ENCODE peak calls at places on chromosomes 5 and 9, in six cellular contexts. One of them, this sample, is unnamed. For H3K79me2 and H3K9me3, the result is how much of the 10 kb centered on the place peaks cover.

GRCh38 chr5:35160486-35161116 is 69.7 kb downstream of the PRLR start:
- DNase-seq in neural progenitor cell: no peak
- DNase-seq in fibroblast of lung: no peak
- DNase-seq in PC-3: no peak
- DNase-seq in H1: no peak
- DNase-seq in OCI-LY7: no peak
- DNase-seq in this sample: no peak

GRCh38 chr5:446066-446725 is 3.2 kb downstream of the EXOC3 start:
- DNase-seq in neural progenitor cell: no peak
- DNase-seq in PC-3: no peak
- DNase-seq in H1: no peak
- DNase-seq in fibroblast of lung: no peak
- DNase-seq in OCI-LY7: no peak
- DNase-seq in this sample: no peak

GRCh38 chr9:101421653-101422065 is 13.9 kb downstream of the ALDOB start:
- DNase-seq in OCI-LY7: no peak
- DNase-seq in PC-3: no peak
- DNase-seq in neural progenitor cell: no peak
- DNase-seq in H1: no peak
- DNase-seq in fibroblast of lung: no peak
- DNase-seq in this sample: no peak

GRCh38 chr5:153350192-153350883 is 140.1 kb upstream of the GRIA1 start:
- DNase-seq in H1: peak
- DNase-seq in PC-3: no peak
- DNase-seq in OCI-LY7: no peak
- DNase-seq in neural progenitor cell: peak
- DNase-seq in fibroblast of lung: no peak
- DNase-seq in this sample: no peak

GRCh38 chr5:21171038-21171437 is 1183.0 kb upstream of the CDH18 start:
- DNase-seq in neural progenitor cell: no peak
- DNase-seq in fibroblast of lung: no peak
- DNase-seq in H1: no peak
- DNase-seq in OCI-LY7: no peak
- DNase-seq in PC-3: peak
- DNase-seq in this sample: no peak

GRCh38 chr5:131848662-131849061 is 51.8 kb upstream of the FNIP1 start:
- DNase-seq in neural progenitor cell: no peak
- DNase-seq in fibroblast of lung: no peak
- DNase-seq in H1: no peak
- DNase-seq in OCI-LY7: no peak
- DNase-seq in PC-3: no peak
- DNase-seq in this sample: no peak

GRCh38 chr9:131744715-131745201 is 4.9 kb upstream of the RAPGEF1 start:
- DNase-seq in PC-3: no peak
- DNase-seq in neural progenitor cell: no peak
- DNase-seq in fibroblast of lung: no peak
- DNase-seq in H1: no peak
- DNase-seq in OCI-LY7: no peak
- DNase-seq in this sample: no peak

GRCh38 chr9:121763561-121764370 is 112.3 kb downstream of the DAB2IP start:
- DNase-seq in OCI-LY7: no peak
- DNase-seq in neural progenitor cell: no peak
- DNase-seq in PC-3: no peak
- DNase-seq in fibroblast of lung: no peak
- DNase-seq in H1: no peak
- DNase-seq in this sample: no peak

GRCh38 chr5:35233121-35233520 is 2.8 kb upstream of the PRLR start:
- DNase-seq in fibroblast of lung: no peak
- DNase-seq in H1: no peak
- DNase-seq in OCI-LY7: no peak
- DNase-seq in neural progenitor cell: no peak
- DNase-seq in PC-3: no peak
- DNase-seq in this sample: no peak

GRCh38 chr9:126055386-126055785 is 271.2 kb upstream of the MVB12B start:
- DNase-seq in OCI-LY7: no peak
- DNase-seq in neural progenitor cell: no peak
- DNase-seq in PC-3: peak
- DNase-seq in H1: no peak
- DNase-seq in fibroblast of lung: peak
- DNase-seq in this sample: no peak

GRCh38 chr5:92977766-92978555 is 603.1 kb downstream of the NR2F1-AS1 start:
- DNase-seq in H1: no peak
- DNase-seq in neural progenitor cell: no peak
- DNase-seq in fibroblast of lung: peak
- DNase-seq in PC-3: no peak
- DNase-seq in OCI-LY7: no peak
- DNase-seq in this sample: no peak

GRCh38 chr5:142959683-142960308 is 189.6 kb downstream of the ARHGAP26 start:
- DNase-seq in PC-3: peak
- DNase-seq in fibroblast of lung: no peak
- DNase-seq in H1: no peak
- DNase-seq in OCI-LY7: no peak
- DNase-seq in neural progenitor cell: no peak
- DNase-seq in this sample: no peak

GRCh38 chr9:118962426-118962825 is 406.8 kb downstream of the BRINP1 start:
- DNase-seq in fibroblast of lung: peak
- DNase-seq in neural progenitor cell: no peak
- DNase-seq in H1: no peak
- DNase-seq in OCI-LY7: no peak
- DNase-seq in PC-3: no peak
- DNase-seq in this sample: no peak

GRCh38 chr5:32785639-32786216 is 74.6 kb downstream of the NPR3 start:
- DNase-seq in H1: no peak
- DNase-seq in PC-3: peak
- DNase-seq in neural progenitor cell: no peak
- DNase-seq in OCI-LY7: no peak
- DNase-seq in fibroblast of lung: peak
- DNase-seq in this sample: no peak

GRCh38 chr5:138653502-138653901 is 78.3 kb upstream of the HSPA9 start:
- DNase-seq in H1: no peak
- DNase-seq in fibroblast of lung: no peak
- DNase-seq in neural progenitor cell: no peak
- DNase-seq in PC-3: peak
- DNase-seq in OCI-LY7: no peak
- DNase-seq in this sample: no peak

GRCh38 chr5:172488221-172488620 is 33.9 kb upstream of the SH3PXD2B start:
- DNase-seq in H1: no peak
- DNase-seq in OCI-LY7: no peak
- DNase-seq in PC-3: no peak
- DNase-seq in neural progenitor cell: no peak
- DNase-seq in fibroblast of lung: no peak
- DNase-seq in this sample: no peak

GRCh38 chr9:86487222-86487841 is 133.1 kb upstream of the TUT7 start:
- DNase-seq in H1: no peak
- DNase-seq in OCI-LY7: peak
- DNase-seq in fibroblast of lung: peak
- DNase-seq in PC-3: peak
- DNase-seq in neural progenitor cell: peak
- DNase-seq in this sample: peak

GRCh38 chr5:82107277-82107676 is 135.5 kb downstream of the ATG10 start:
- DNase-seq in PC-3: peak
- DNase-seq in fibroblast of lung: peak
- DNase-seq in neural progenitor cell: peak
- DNase-seq in OCI-LY7: no peak
- DNase-seq in H1: no peak
- DNase-seq in this sample: peak

DNA sequence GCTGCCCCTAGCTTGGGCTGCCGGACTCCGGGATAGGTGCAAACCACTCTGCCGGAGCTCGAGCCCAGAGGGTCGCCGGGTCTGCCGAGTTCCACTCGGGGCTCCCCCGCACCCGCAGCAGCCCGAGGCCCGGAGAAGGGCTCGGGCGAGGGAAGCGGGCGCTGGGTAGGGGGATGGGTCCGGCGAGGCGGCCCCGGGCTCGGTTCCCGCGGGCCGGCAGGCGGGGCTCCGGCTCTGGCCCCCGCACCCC is 515 bp downstream of the RICTOR start:
- DNase-seq in fibroblast of lung: no peak
- DNase-seq in neural progenitor cell: no peak
- DNase-seq in H1: no peak
- DNase-seq in OCI-LY7: no peak
- DNase-seq in PC-3: no peak
- DNase-seq in this sample: no peak
- H3K79me2 ChIP-seq in fibroblast of lung: under half
- H3K79me2 ChIP-seq in neural progenitor cell: under half
- H3K79me2 ChIP-seq in H1: under half
- H3K79me2 ChIP-seq in OCI-LY7: under half
- H3K79me2 ChIP-seq in PC-3: half or more
- H3K79me2 ChIP-seq in this sample: half or more

GRCh38 chr5:154642499-154643245 is 112.5 kb upstream of the LARP1 start:
- DNase-seq in neural progenitor cell: peak
- DNase-seq in OCI-LY7: no peak
- DNase-seq in fibroblast of lung: no peak
- DNase-seq in H1: no peak
- DNase-seq in PC-3: peak
- DNase-seq in this sample: peak

GRCh38 chr5:154646841-154647759 is 108.1 kb upstream of the LARP1 start:
- DNase-seq in OCI-LY7: no peak
- DNase-seq in H1: peak
- DNase-seq in PC-3: peak
- DNase-seq in neural progenitor cell: peak
- DNase-seq in fibroblast of lung: peak
- DNase-seq in this sample: peak

GRCh38 chr5:154647760-154648143 is 107.4 kb upstream of the LARP1 start:
- DNase-seq in OCI-LY7: no peak
- DNase-seq in fibroblast of lung: no peak
- DNase-seq in H1: no peak
- DNase-seq in neural progenitor cell: no peak
- DNase-seq in PC-3: no peak
- DNase-seq in this sample: no peak

GRCh38 chr5:154648229-154648628 is 106.9 kb upstream of the LARP1 start:
- DNase-seq in OCI-LY7: no peak
- DNase-seq in H1: no peak
- DNase-seq in fibroblast of lung: no peak
- DNase-seq in neural progenitor cell: no peak
- DNase-seq in PC-3: no peak
- DNase-seq in this sample: no peak

DNA sequence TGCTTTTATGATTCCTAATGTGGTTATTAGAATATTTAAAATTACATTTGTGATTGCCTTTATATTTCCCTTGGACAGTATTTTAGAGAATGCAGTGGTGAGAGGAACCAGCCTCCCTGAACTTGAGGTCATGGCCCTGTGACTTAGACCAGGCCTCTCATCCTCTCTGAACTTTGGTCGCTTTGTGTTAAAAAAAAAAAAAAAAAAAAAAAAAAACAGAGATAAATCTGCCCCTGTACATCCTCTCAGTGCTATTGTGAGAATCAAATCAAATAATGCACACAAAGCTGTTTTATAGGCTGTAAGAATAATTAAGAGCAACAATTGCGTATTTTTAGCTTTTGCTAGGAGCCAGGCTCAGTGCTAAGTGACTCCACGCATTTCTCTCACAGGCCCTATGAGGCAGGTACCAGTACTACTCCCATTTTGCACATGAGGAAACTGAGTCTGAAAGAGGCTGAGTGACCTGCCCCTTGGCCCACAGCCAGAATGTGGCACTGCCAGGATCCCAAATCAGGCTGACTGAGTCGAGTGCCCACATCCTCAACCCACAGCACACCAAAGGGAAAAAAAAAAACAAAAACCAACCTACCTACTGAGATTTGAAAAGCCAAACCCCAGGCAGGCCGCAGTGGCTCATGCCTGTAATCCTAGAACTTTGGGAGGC is 110.3 kb upstream of the LARP1 start:
- DNase-seq in OCI-LY7: no peak
- DNase-seq in H1: no peak
- DNase-seq in neural progenitor cell: no peak
- DNase-seq in PC-3: no peak
- DNase-seq in fibroblast of lung: no peak
- DNase-seq in this sample: no peak
- H3K9me3 ChIP-seq in OCI-LY7: under half
- H3K9me3 ChIP-seq in H1: under half
- H3K9me3 ChIP-seq in neural progenitor cell: under half
- H3K9me3 ChIP-seq in PC-3: under half
- H3K9me3 ChIP-seq in fibroblast of lung: under half
- H3K9me3 ChIP-seq in this sample: under half

GRCh38 chr5:76487784-76488183 is 84.7 kb downstream of the IQGAP2 start:
- DNase-seq in PC-3: no peak
- DNase-seq in neural progenitor cell: no peak
- DNase-seq in OCI-LY7: no peak
- DNase-seq in H1: no peak
- DNase-seq in fibroblast of lung: no peak
- DNase-seq in this sample: no peak

GRCh38 chr5:76479973-76480667 is 77.0 kb downstream of the IQGAP2 start:
- DNase-seq in fibroblast of lung: no peak
- DNase-seq in neural progenitor cell: no peak
- DNase-seq in H1: no peak
- DNase-seq in PC-3: no peak
- DNase-seq in OCI-LY7: no peak
- DNase-seq in this sample: no peak

GRCh38 chr5:76485511-76485910 is 82.4 kb downstream of the IQGAP2 start:
- DNase-seq in OCI-LY7: no peak
- DNase-seq in neural progenitor cell: no peak
- DNase-seq in H1: no peak
- DNase-seq in fibroblast of lung: no peak
- DNase-seq in PC-3: no peak
- DNase-seq in this sample: no peak

GRCh38 chr5:76483433-76483832 is 80.3 kb downstream of the IQGAP2 start:
- DNase-seq in fibroblast of lung: no peak
- DNase-seq in neural progenitor cell: no peak
- DNase-seq in H1: no peak
- DNase-seq in OCI-LY7: peak
- DNase-seq in PC-3: no peak
- DNase-seq in this sample: no peak

GRCh38 chr5:76482961-76483360 is 79.9 kb downstream of the IQGAP2 start:
- DNase-seq in neural progenitor cell: no peak
- DNase-seq in H1: no peak
- DNase-seq in fibroblast of lung: no peak
- DNase-seq in OCI-LY7: no peak
- DNase-seq in PC-3: no peak
- DNase-seq in this sample: no peak
- H3K79me2 ChIP-seq in neural progenitor cell: under half
- H3K79me2 ChIP-seq in H1: under half
- H3K79me2 ChIP-seq in fibroblast of lung: under half
- H3K79me2 ChIP-seq in OCI-LY7: under half
- H3K79me2 ChIP-seq in PC-3: under half
- H3K79me2 ChIP-seq in this sample: under half

GRCh38 chr9:88396836-88397577 is 8.8 kb downstream of the SPIN1 start:
- DNase-seq in neural progenitor cell: no peak
- DNase-seq in OCI-LY7: no peak
- DNase-seq in H1: peak
- DNase-seq in PC-3: no peak
- DNase-seq in fibroblast of lung: peak
- DNase-seq in this sample: peak

GRCh38 chr9:88403340-88403739 is 15.1 kb downstream of the SPIN1 start:
- DNase-seq in neural progenitor cell: no peak
- DNase-seq in PC-3: no peak
- DNase-seq in OCI-LY7: no peak
- DNase-seq in H1: no peak
- DNase-seq in fibroblast of lung: no peak
- DNase-seq in this sample: no peak

GRCh38 chr9:88398016-88398415 is 9.8 kb downstream of the SPIN1 start:
- DNase-seq in H1: no peak
- DNase-seq in neural progenitor cell: no peak
- DNase-seq in PC-3: no peak
- DNase-seq in fibroblast of lung: peak
- DNase-seq in OCI-LY7: no peak
- DNase-seq in this sample: no peak

GRCh38 chr9:88400021-88400420 is 11.8 kb downstream of the SPIN1 start:
- DNase-seq in OCI-LY7: no peak
- DNase-seq in H1: peak
- DNase-seq in PC-3: peak
- DNase-seq in fibroblast of lung: peak
- DNase-seq in neural progenitor cell: no peak
- DNase-seq in this sample: no peak
- H3K9me3 ChIP-seq in OCI-LY7: under half
- H3K9me3 ChIP-seq in H1: under half
- H3K9me3 ChIP-seq in PC-3: under half
- H3K9me3 ChIP-seq in fibroblast of lung: under half
- H3K9me3 ChIP-seq in neural progenitor cell: under half
- H3K9me3 ChIP-seq in this sample: under half